ENCODE peak calls at places on chromosomes 3 and 15, in four cellular contexts. B, A, V and D are unnamed samples.

GRCh38 chr3:185717121-185717520 is 107.7 kb downstream of the IGF2BP2 start:
- DNase-seq in B (peak), A (no peak), V (peak), D (peak)

GRCh38 chr15:83843511-83843910 is 189.6 kb downstream of the ADAMTSL3 start:
- DNase-seq in B (peak), A (peak), V (peak), D (peak)

GRCh38 chr15:68314563-68314962 is 37.0 kb downstream of the FEM1B start:
- DNase-seq in B (peak), A (no peak), V (no peak), D (no peak)

GRCh38 chr15:99103279-99103678 is 1.6 kb upstream of the SYNM start:
- DNase-seq in B (no peak), A (no peak), V (no peak), D (no peak)

GRCh38 chr15:85758655-85758978 is 36.1 kb downstream of the KLHL25 start:
- DNase-seq in B (no peak), A (no peak), V (no peak), D (no peak)

GRCh38 chr15:41809526-41810220 is 18.2 kb upstream of the JMJD7 start:
- DNase-seq in B (no peak), A (no peak), V (no peak), D (no peak)

GRCh38 chr15:89772933-89773583 is 3.1 kb upstream of the MESP2 start:
- DNase-seq in B (peak), A (no peak), V (peak), D (peak)

GRCh38 chr3:43162573-43163084 is 56.8 kb upstream of the POMGNT2 start:
- DNase-seq in B (no peak), A (no peak), V (no peak), D (no peak)

GRCh38 chr15:95208988-95209387 is 977.6 kb downstream of the MCTP2 start:
- DNase-seq in B (peak), A (no peak), V (no peak), D (no peak)

GRCh38 chr3:85255954-85256353 is 297.2 kb downstream of the CADM2 start:
- DNase-seq in B (peak), A (no peak), V (no peak), D (no peak)

GRCh38 chr3:195385526-195385925 is 57.3 kb downstream of the ACAP2 start:
- DNase-seq in B (peak), A (no peak), V (peak), D (peak)

GRCh38 chr3:47440131-47440530 is 35.6 kb downstream of the SCAP start:
- DNase-seq in B (peak), A (no peak), V (no peak), D (peak)
- TF ChIP-seq CTCF in B (peak), A (no peak), V (peak), D (no peak)

GRCh38 chr15:65033659-65034269 is 4.3 kb upstream of the MTFMT start:
- DNase-seq in B (peak), A (no peak), V (peak), D (peak)
- TF ChIP-seq CTCF in B (peak), A (peak), V (peak), D (peak)

DNA sequence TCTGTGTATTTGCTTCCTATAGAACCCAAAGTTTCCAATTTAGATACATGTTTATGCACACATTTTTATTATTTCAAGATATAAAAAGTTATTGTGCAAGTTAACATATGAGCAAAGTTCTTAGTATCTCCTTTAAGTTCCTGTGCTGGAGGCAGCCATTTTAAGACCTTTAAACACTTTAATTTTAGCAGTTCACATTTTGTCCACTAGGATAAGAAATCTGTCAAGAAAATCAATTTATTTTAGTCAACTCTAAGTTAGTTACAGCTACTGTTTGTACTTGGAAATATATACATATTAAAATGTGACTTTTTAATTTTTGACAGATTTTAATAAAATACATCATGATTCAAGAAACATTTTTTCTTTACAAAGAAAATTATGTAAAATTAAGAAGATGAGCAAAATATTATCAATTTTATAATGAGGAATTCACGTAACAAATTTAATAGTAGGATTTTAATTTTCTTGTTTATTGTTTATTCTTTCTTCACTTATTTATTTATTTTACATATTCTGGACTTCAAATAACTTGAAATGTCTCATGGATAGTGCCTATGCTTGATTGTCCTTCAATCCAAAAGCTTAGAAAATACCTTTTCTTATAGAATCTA is 402.6 kb upstream of the GBE1 start:
- DNase-seq in B (peak), A (no peak), V (peak), D (peak)
- TF ChIP-seq CTCF in B (peak), A (peak), V (peak), D (peak)

DNA sequence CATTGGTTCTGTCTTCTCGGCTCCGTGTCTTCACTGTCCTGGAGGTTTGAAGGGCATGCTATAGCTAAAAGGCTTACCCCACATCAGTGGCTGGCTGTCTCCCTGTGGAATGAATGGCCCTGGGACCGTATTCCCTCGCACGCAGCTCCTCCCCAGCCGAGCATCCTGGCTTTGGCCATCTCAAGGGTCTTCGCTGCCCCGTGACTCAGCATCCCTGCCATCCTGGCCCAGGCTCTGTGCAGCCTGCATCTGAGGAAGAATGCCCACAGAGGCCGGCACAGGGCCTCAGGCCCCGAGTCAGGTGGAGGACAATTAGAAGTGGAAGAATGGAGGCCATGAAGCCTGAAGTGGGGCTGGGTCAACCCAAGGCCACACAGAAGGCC is 11.0 kb downstream of the LOXL1 start:
- DNase-seq in B (no peak), A (peak), V (no peak), D (no peak)
- TF ChIP-seq CTCF in B (no peak), A (no peak), V (no peak), D (no peak)